ENCODE peak calls at places on chromosomes 12 and 14, in nine cellular contexts. One of them, this sample, is unnamed.
A peak's percentile ranks its signal among the peaks of the same experiment; 100 is the strongest.

GRCh38 chr12:32051511-32052299 is 54.9 kb upstream of the BICD1 start:
- DNase-seq in stimulated activated CD4-positive, alpha-beta T cell treated with anti-CD3 and anti-CD28 coated beads, Interleukin-2, amount 100 ng/mL, for 48 hours: no peak
- DNase-seq in epithelial cell of esophagus: peak; percentile 98
- DNase-seq in caudate nucleus: no peak
- DNase-seq in SW 1271: peak; percentile 68
- DNase-seq in iris pigment epithelial cell: peak; percentile 95
- DNase-seq in upper lobe of right lung: no peak
- DNase-seq in LoVo: peak; percentile 41
- DNase-seq in mesenchymal stem cell: peak; percentile 92
- DNase-seq in this sample: no peak

GRCh38 chr12:48072266-48072665 is 33.6 kb downstream of the SENP1 start:
- DNase-seq in stimulated activated CD4-positive, alpha-beta T cell treated with anti-CD3 and anti-CD28 coated beads, Interleukin-2, amount 100 ng/mL, for 48 hours: no peak
- DNase-seq in epithelial cell of esophagus: no peak
- DNase-seq in caudate nucleus: no peak
- DNase-seq in SW 1271: no peak
- DNase-seq in iris pigment epithelial cell: no peak
- DNase-seq in upper lobe of right lung: no peak
- DNase-seq in LoVo: no peak
- DNase-seq in mesenchymal stem cell: no peak
- DNase-seq in this sample: no peak

GRCh38 chr14:56659964-56660551 is 80.5 kb downstream of the TMEM260 start:
- DNase-seq in stimulated activated CD4-positive, alpha-beta T cell treated with anti-CD3 and anti-CD28 coated beads, Interleukin-2, amount 100 ng/mL, for 48 hours: no peak
- DNase-seq in epithelial cell of esophagus: peak; percentile 70
- DNase-seq in caudate nucleus: no peak
- DNase-seq in SW 1271: no peak
- DNase-seq in iris pigment epithelial cell: peak; percentile 65
- DNase-seq in upper lobe of right lung: no peak
- DNase-seq in LoVo: peak; percentile 55
- DNase-seq in mesenchymal stem cell: peak; percentile 57
- DNase-seq in this sample: no peak

GRCh38 chr14:35402323-35403084 is 2.0 kb downstream of the NFKBIA start:
- DNase-seq in stimulated activated CD4-positive, alpha-beta T cell treated with anti-CD3 and anti-CD28 coated beads, Interleukin-2, amount 100 ng/mL, for 48 hours: no peak
- DNase-seq in epithelial cell of esophagus: peak; percentile 45
- DNase-seq in caudate nucleus: no peak
- DNase-seq in SW 1271: no peak
- DNase-seq in iris pigment epithelial cell: no peak
- DNase-seq in upper lobe of right lung: no peak
- DNase-seq in LoVo: no peak
- DNase-seq in mesenchymal stem cell: peak; percentile 47
- DNase-seq in this sample: no peak

GRCh38 chr14:91323031-91323430 is 78.5 kb upstream of the GPR68 start:
- DNase-seq in stimulated activated CD4-positive, alpha-beta T cell treated with anti-CD3 and anti-CD28 coated beads, Interleukin-2, amount 100 ng/mL, for 48 hours: no peak
- DNase-seq in epithelial cell of esophagus: no peak
- DNase-seq in caudate nucleus: no peak
- DNase-seq in SW 1271: no peak
- DNase-seq in iris pigment epithelial cell: no peak
- DNase-seq in upper lobe of right lung: no peak
- DNase-seq in LoVo: no peak
- DNase-seq in mesenchymal stem cell: no peak
- DNase-seq in this sample: no peak

GRCh38 chr14:95817271-95817670 is 59.4 kb upstream of the TUNAR start:
- DNase-seq in stimulated activated CD4-positive, alpha-beta T cell treated with anti-CD3 and anti-CD28 coated beads, Interleukin-2, amount 100 ng/mL, for 48 hours: no peak
- DNase-seq in epithelial cell of esophagus: no peak
- DNase-seq in caudate nucleus: no peak
- DNase-seq in SW 1271: no peak
- DNase-seq in iris pigment epithelial cell: no peak
- DNase-seq in upper lobe of right lung: no peak
- DNase-seq in LoVo: no peak
- DNase-seq in mesenchymal stem cell: no peak
- DNase-seq in this sample: no peak

GRCh38 chr14:36852853-36853634 is 191.4 kb downstream of the PAX9 start:
- DNase-seq in stimulated activated CD4-positive, alpha-beta T cell treated with anti-CD3 and anti-CD28 coated beads, Interleukin-2, amount 100 ng/mL, for 48 hours: no peak
- DNase-seq in epithelial cell of esophagus: no peak
- DNase-seq in caudate nucleus: no peak
- DNase-seq in SW 1271: no peak
- DNase-seq in iris pigment epithelial cell: peak; percentile 49
- DNase-seq in upper lobe of right lung: no peak
- DNase-seq in LoVo: no peak
- DNase-seq in mesenchymal stem cell: peak; percentile 60
- DNase-seq in this sample: no peak

GRCh38 chr12:34352098-34352497 is 329.8 kb downstream of the ALG10 start:
- DNase-seq in stimulated activated CD4-positive, alpha-beta T cell treated with anti-CD3 and anti-CD28 coated beads, Interleukin-2, amount 100 ng/mL, for 48 hours: no peak
- DNase-seq in epithelial cell of esophagus: no peak
- DNase-seq in caudate nucleus: no peak
- DNase-seq in SW 1271: no peak
- DNase-seq in iris pigment epithelial cell: no peak
- DNase-seq in upper lobe of right lung: no peak
- DNase-seq in LoVo: no peak
- DNase-seq in mesenchymal stem cell: no peak
- DNase-seq in this sample: no peak

GRCh38 chr14:20719777-20720176 is 25.9 kb upstream of the EDDM3A start:
- DNase-seq in stimulated activated CD4-positive, alpha-beta T cell treated with anti-CD3 and anti-CD28 coated beads, Interleukin-2, amount 100 ng/mL, for 48 hours: no peak
- DNase-seq in epithelial cell of esophagus: peak; percentile 71
- DNase-seq in caudate nucleus: no peak
- DNase-seq in SW 1271: no peak
- DNase-seq in iris pigment epithelial cell: no peak
- DNase-seq in upper lobe of right lung: no peak
- DNase-seq in LoVo: peak; percentile 67
- DNase-seq in mesenchymal stem cell: no peak
- DNase-seq in this sample: no peak

GRCh38 chr12:24045816-24046257 is 96.4 kb upstream of the SOX5 start:
- DNase-seq in stimulated activated CD4-positive, alpha-beta T cell treated with anti-CD3 and anti-CD28 coated beads, Interleukin-2, amount 100 ng/mL, for 48 hours: no peak
- DNase-seq in epithelial cell of esophagus: no peak
- DNase-seq in caudate nucleus: no peak
- DNase-seq in SW 1271: no peak
- DNase-seq in iris pigment epithelial cell: peak; percentile 94
- DNase-seq in upper lobe of right lung: no peak
- DNase-seq in LoVo: no peak
- DNase-seq in mesenchymal stem cell: peak; percentile 83
- DNase-seq in this sample: no peak